ENCODE peak calls at places on chromosomes 3 and 15, in six cellular contexts. L, N, V, D, J and W are unnamed samples.
A peak's percentile ranks its signal among the peaks of the same experiment; 100 is the strongest.

GRCh38 chr15:42863572-42864239 is 56.9 kb downstream of the TTBK2 start:
- DNase-seq in L (peak; percentile 6), N (no peak), V (no peak), D (no peak), J (no peak), W (no peak)

GRCh38 chr3:138861755-138862333 is 27.1 kb upstream of the PIK3CB start:
- DNase-seq in L (peak; percentile 45), N (peak; percentile 92), V (no peak), D (no peak), J (no peak), W (peak; percentile 94)

GRCh38 chr3:146498002-146498736 is 28.8 kb upstream of the PLSCR2 start:
- DNase-seq in L (no peak), N (no peak), V (no peak), D (no peak), J (peak; percentile 12), W (no peak)

GRCh38 chr3:58005662-58006061 is 2.6 kb upstream of the FLNB start:
- DNase-seq in L (peak; percentile 35), N (peak; percentile 60), V (no peak), D (no peak), J (no peak), W (peak; percentile 78)

GRCh38 chr15:45522179-45522930 is at the start of gene SLC30A4:
- DNase-seq in L (peak; percentile 65), N (peak; percentile 54), V (peak; percentile 7), D (peak; percentile 67), J (peak; percentile 37), W (peak; percentile 53)

GRCh38 chr3:32456429-32457130 is 46.1 kb downstream of the CMTM6 start:
- DNase-seq in L (no peak), N (no peak), V (no peak), D (no peak), J (no peak), W (no peak)

GRCh38 chr3:62500556-62501294 is 127.4 kb upstream of the FEZF2 start:
- DNase-seq in L (peak; percentile 1), N (no peak), V (no peak), D (no peak), J (no peak), W (no peak)

GRCh38 chr3:146218880-146219866 is 31.7 kb downstream of the PLSCR4 start:
- DNase-seq in L (peak; percentile 36), N (peak; percentile 52), V (no peak), D (peak; percentile 29), J (peak; percentile 15), W (peak; percentile 26)

GRCh38 chr3:186787642-186788481 is 4.5 kb downstream of the EIF4A2 start:
- DNase-seq in L (no peak), N (no peak), V (no peak), D (no peak), J (no peak), W (peak; percentile 27)

GRCh38 chr3:14440531-14441239 is 38.3 kb downstream of the SLC6A6 start:
- DNase-seq in L (peak; percentile 43), N (peak; percentile 34), V (no peak), D (peak; percentile 14), J (no peak), W (peak; percentile 43)

GRCh38 chr3:67863869-67864268 is 209.5 kb upstream of the SUCLG2 start:
- DNase-seq in L (peak; percentile 15), N (peak; percentile 3), V (no peak), D (peak; percentile 14), J (no peak), W (peak; percentile 22)

GRCh38 chr3:157388976-157389375 is 47.7 kb upstream of the PTX3 start:
- DNase-seq in L (no peak), N (peak; percentile 35), V (no peak), D (no peak), J (no peak), W (peak; percentile 56)

GRCh38 chr15:60734846-60735245 is 255.9 kb upstream of the ICE2 start:
- DNase-seq in L (no peak), N (no peak), V (no peak), D (no peak), J (no peak), W (no peak)

GRCh38 chr15:74788716-74789151 is 6.9 kb downstream of the CSK start:
- DNase-seq in L (no peak), N (no peak), V (no peak), D (no peak), J (no peak), W (no peak)

GRCh38 chr3:194129581-194130133 is 6.3 kb upstream of the HES1 start:
- DNase-seq in L (no peak), N (peak; percentile 53), V (no peak), D (no peak), J (no peak), W (no peak)

GRCh38 chr3:9727041-9727595 is 4.4 kb upstream of the BRPF1 start:
- DNase-seq in L (no peak), N (no peak), V (no peak), D (peak; percentile 32), J (peak; percentile 44), W (peak; percentile 41)

GRCh38 chr3:55622116-55622515 is 135.0 kb upstream of the WNT5A start:
- DNase-seq in L (peak; percentile 55), N (peak; percentile 50), V (no peak), D (no peak), J (no peak), W (peak; percentile 51)

GRCh38 chr3:119294402-119294888 is 262 bp downstream of the ARHGAP31 start:
- DNase-seq in L (no peak), N (no peak), V (no peak), D (peak; percentile 42), J (peak; percentile 30), W (no peak)

GRCh38 chr15:66284276-66284675 is 9.1 kb upstream of the DIS3L start:
- DNase-seq in L (no peak), N (no peak), V (no peak), D (no peak), J (no peak), W (no peak)

GRCh38 chr3:157844770-157845522 is 261.3 kb downstream of the SHOX2 start:
- DNase-seq in L (no peak), N (no peak), V (no peak), D (no peak), J (no peak), W (peak; percentile 18)

GRCh38 chr15:70775160-70775559 is 11.8 kb upstream of the UACA start:
- DNase-seq in L (peak; percentile 93), N (peak; percentile 77), V (no peak), D (no peak), J (no peak), W (peak; percentile 88)

GRCh38 chr3:31157893-31158620 is 263.6 kb upstream of the GADL1 start:
- DNase-seq in L (no peak), N (peak; percentile 23), V (no peak), D (peak; percentile 3), J (no peak), W (no peak)

GRCh38 chr3:154427685-154428291 is 2.2 kb downstream of the GPR149 start:
- DNase-seq in L (no peak), N (no peak), V (no peak), D (peak; percentile 82), J (no peak), W (peak; percentile 35)

GRCh38 chr15:67242665-67243064 is 11.8 kb downstream of the AAGAB start:
- DNase-seq in L (peak; percentile 2), N (no peak), V (no peak), D (no peak), J (no peak), W (no peak)

GRCh38 chr3:127549826-127550487 is 40.6 kb downstream of the TPRA1 start:
- DNase-seq in L (no peak), N (no peak), V (no peak), D (no peak), J (no peak), W (no peak)

GRCh38 chr3:127217594-127218456 is 24.9 kb downstream of the PRR23E start:
- DNase-seq in L (peak; percentile 40), N (no peak), V (no peak), D (no peak), J (no peak), W (peak; percentile 92)

GRCh38 chr3:11545186-11545851 is 98.4 kb downstream of the VGLL4 start:
- DNase-seq in L (no peak), N (no peak), V (no peak), D (no peak), J (no peak), W (no peak)